ENCODE peak calls at places on chromosomes 7 and 10, in nine cellular contexts. Y is brain microvascular endothelial cell; B is gastrocnemius medialis; U is RPMI8226; E is A172; A is activated CD8-positive, alpha-beta memory T cell treated with anti-CD3 and anti-CD28 coated beads for 1 hour; H is amygdala; F is body of pancreas; R is C1 segment of cervical spinal cord. V is an unnamed sample.

GRCh38 chr10:95242581-95243317 is 48.1 kb downstream of the PDLIM1 start:
- DNase-seq in H (no peak), R (no peak), F (peak; percentile 69), B (no peak), U (peak; percentile 37), E (peak; percentile 76), A (no peak), Y (no peak), V (no peak)

GRCh38 chr7:494261-494687 is 25.4 kb downstream of the PDGFA start:
- DNase-seq in R (no peak), F (peak; percentile 13), B (no peak), U (no peak), H (no peak), E (no peak), Y (no peak), A (no peak), V (no peak)

GRCh38 chr10:86876748-86877147 is 80.7 kb downstream of the MMRN2 start:
- DNase-seq in Y (no peak), F (no peak), H (no peak), U (no peak), R (no peak), A (no peak), B (no peak), E (no peak), V (no peak)

GRCh38 chr10:21401196-21401595 is 124.3 kb downstream of the SKIDA1 start:
- DNase-seq in H (no peak), Y (peak; percentile 9), R (no peak), B (no peak), A (no peak), U (no peak), F (no peak), E (no peak), V (no peak)

GRCh38 chr10:7119325-7120015 is 291.4 kb downstream of the SFMBT2 start:
- DNase-seq in E (peak; percentile 8), R (no peak), A (no peak), F (no peak), Y (no peak), B (no peak), H (no peak), U (no peak), V (no peak)

GRCh38 chr10:113017375-113017774 is 67.3 kb downstream of the TCF7L2 start:
- DNase-seq in Y (no peak), F (no peak), B (no peak), U (no peak), E (no peak), A (no peak), H (no peak), R (no peak), V (no peak)

GRCh38 chr7:37377231-37377630 is 71.4 kb downstream of the ELMO1 start:
- DNase-seq in A (no peak), E (no peak), U (no peak), R (no peak), F (no peak), Y (no peak), B (no peak), H (no peak), V (no peak)

GRCh38 chr7:139734395-139734794 is 43.4 kb downstream of the HIPK2 start:
- DNase-seq in F (no peak), B (peak; percentile 72), H (no peak), E (peak; percentile 71), R (no peak), A (no peak), Y (peak; percentile 99), U (no peak), V (no peak)

GRCh38 chr10:122112021-122112616 is 123.2 kb downstream of the TACC2 start:
- DNase-seq in R (no peak), E (no peak), Y (peak; percentile 45), F (no peak), A (no peak), H (no peak), B (no peak), U (peak; percentile 8), V (no peak)

GRCh38 chr7:45980973-45981372 is 59.9 kb upstream of the IGFBP3 start:
- DNase-seq in U (no peak), F (no peak), H (no peak), A (no peak), B (no peak), E (no peak), Y (no peak), R (no peak), V (no peak)

GRCh38 chr7:75989726-75990388 is 4.5 kb downstream of the TMEM120A start:
- DNase-seq in R (no peak), B (peak; percentile 88), H (no peak), Y (no peak), E (no peak), A (no peak), U (no peak), F (peak; percentile 52), V (no peak)

GRCh38 chr7:142478479-142479220 is 220.8 kb upstream of the PRSS58 start:
- DNase-seq in U (peak; percentile 42), H (no peak), B (peak; percentile 29), F (peak; percentile 38), A (no peak), Y (peak; percentile 44), R (no peak), E (peak; percentile 50), V (no peak)

GRCh38 chr10:11798862-11799735 is 24.1 kb upstream of the PROSER2 start:
- DNase-seq in Y (no peak), F (no peak), H (no peak), B (no peak), A (no peak), E (peak; percentile 60), R (no peak), U (no peak), V (no peak)

GRCh38 chr7:69814421-69814962 is 216.2 kb downstream of the AUTS2 start:
- DNase-seq in E (peak; percentile 50), U (peak; percentile 32), R (peak; percentile 66), Y (no peak), A (no peak), F (no peak), H (peak; percentile 52), B (no peak), V (no peak)

GRCh38 chr7:16026253-16027020 is 340.0 kb upstream of the MEOX2 start:
- DNase-seq in A (no peak), H (no peak), B (no peak), F (no peak), R (no peak), Y (peak; percentile 64), E (peak; percentile 26), U (no peak), V (no peak)

GRCh38 chr7:12729112-12729511 is 41.7 kb downstream of the ARL4A start:
- DNase-seq in H (no peak), R (peak; percentile 47), F (peak; percentile 54), A (no peak), E (peak; percentile 42), B (peak; percentile 54), U (peak; percentile 97), Y (peak; percentile 72), V (no peak)

GRCh38 chr7:32569388-32570289 is 74.3 kb downstream of the AVL9 start:
- DNase-seq in F (no peak), U (no peak), R (no peak), H (no peak), Y (no peak), E (no peak), B (no peak), A (no peak), V (no peak)

GRCh38 chr10:80191589-80192270 is 13.6 kb downstream of the ANXA11 start:
- DNase-seq in E (no peak), B (peak; percentile 84), F (peak; percentile 89), Y (no peak), H (no peak), A (no peak), R (no peak), U (peak; percentile 41), V (no peak)

GRCh38 chr7:81665236-81665635 is 104.6 kb downstream of the HGF start:
- DNase-seq in R (no peak), U (no peak), B (no peak), A (no peak), E (no peak), H (no peak), Y (no peak), F (no peak), V (no peak)

GRCh38 chr10:124351481-124352220 is 67.1 kb downstream of the OAT start:
- DNase-seq in R (no peak), E (no peak), B (no peak), F (no peak), A (no peak), H (no peak), U (peak; percentile 94), Y (no peak), V (no peak)

GRCh38 chr10:86583983-86584382 is 62.4 kb upstream of the WAPL start:
- DNase-seq in F (no peak), E (no peak), U (peak; percentile 35), B (no peak), R (no peak), H (no peak), A (no peak), Y (no peak), V (no peak)